ENCODE peak calls at places on chromosomes 1 and 21, in four cellular contexts. M is H1; D is lower lobe of right lung; W is CD8-positive, alpha-beta memory T cell. O is an unnamed sample. For H3K27me3, the result is how much of the 10 kb centered on the place peaks cover.

GRCh38 chr1:184648160-184648855 is 106.3 kb downstream of the EDEM3 start:
- DNase-seq in M (peak), D (no peak), W (no peak), O (no peak)

GRCh38 chr1:205985330-205986005 is 17.7 kb downstream of the RAB7B start:
- DNase-seq in M (no peak), D (no peak), W (no peak), O (no peak)

GRCh38 chr21:29372063-29372802 is 73.5 kb downstream of the BACH1 start:
- DNase-seq in M (peak), D (no peak), W (peak), O (no peak)

GRCh38 chr1:30659702-30660101 is 63.7 kb downstream of the MATN1 start:
- DNase-seq in M (no peak), D (no peak), W (no peak), O (no peak)

GRCh38 chr1:231734417-231734816 is 107.8 kb downstream of the DISC1 start:
- DNase-seq in M (no peak), D (no peak), W (no peak), O (no peak)

GRCh38 chr1:24142546-24143431 is at the start of gene IL22RA1:
- DNase-seq in M (no peak), D (no peak), W (no peak), O (no peak)

GRCh38 chr1:45884700-45885099 is 81.3 kb downstream of the MAST2 start:
- DNase-seq in M (no peak), D (no peak), W (no peak), O (no peak)

GRCh38 chr1:200379431-200379755 is 30.4 kb downstream of the ZNF281 start:
- DNase-seq in M (no peak), D (no peak), W (no peak), O (no peak)

GRCh38 chr1:65459397-65459768 is 38.9 kb downstream of the LEPR start:
- DNase-seq in M (no peak), D (no peak), W (no peak), O (no peak)

GRCh38 chr1:3125078-3125477 is 56.1 kb downstream of the PRDM16 start:
- DNase-seq in M (no peak), D (no peak), W (no peak), O (peak)

GRCh38 chr1:84505167-84506001 is 802 bp upstream of the SPATA1 start:
- DNase-seq in M (no peak), D (no peak), W (peak), O (peak)

GRCh38 chr1:110672001-110672752 is 2.6 kb downstream of the KCNA3 start:
- DNase-seq in M (peak), D (no peak), W (peak), O (no peak)

GRCh38 chr1:31761883-31762282 is 2.3 kb downstream of the ADGRB2 start:
- DNase-seq in M (no peak), D (no peak), W (no peak), O (no peak)

GRCh38 chr21:42316891-42317290 is 1.7 kb upstream of the TFF3 start:
- DNase-seq in M (no peak), D (no peak), W (no peak), O (no peak)

GRCh38 chr1:28915036-28915895 is 897 bp downstream of the EPB41 start:
- DNase-seq in M (peak), D (peak), W (peak), O (no peak)

GRCh38 chr21:15895142-15896106 is 165.6 kb downstream of the USP25 start:
- DNase-seq in M (no peak), D (no peak), W (no peak), O (no peak)

GRCh38 chr1:62621907-62622306 is 24.6 kb downstream of the ANGPTL3 start:
- DNase-seq in M (no peak), D (no peak), W (no peak), O (no peak)

GRCh38 chr1:229947968-229948367 is 119.1 kb upstream of the GALNT2 start:
- DNase-seq in M (no peak), D (no peak), W (no peak), O (no peak)

GRCh38 chr1:155085504-155086181 is 7.0 kb downstream of the EFNA3 start:
- DNase-seq in M (peak), D (peak), W (peak), O (peak)

GRCh38 chr1:115729765-115730164 is 38.7 kb downstream of the CASQ2 start:
- DNase-seq in M (no peak), D (no peak), W (no peak), O (no peak)

GRCh38 chr1:105544475-105544874 is 1512.0 kb upstream of the PRMT6 start:
- DNase-seq in M (no peak), D (no peak), W (no peak), O (no peak)

GRCh38 chr1:214547747-214548146 is 3.7 kb downstream of the PTPN14 start:
- DNase-seq in M (no peak), D (no peak), W (no peak), O (no peak)

GRCh38 chr1:101310484-101310883 is 73.7 kb downstream of the S1PR1 start:
- DNase-seq in M (no peak), D (no peak), W (peak), O (no peak)

GRCh38 chr1:146012703-146013565 is 8.6 kb downstream of the HJV start:
- DNase-seq in M (no peak), D (no peak), W (peak), O (no peak)

GRCh38 chr1:154574715-154575114 is 7.1 kb downstream of the CHRNB2 start:
- DNase-seq in M (no peak), D (no peak), W (no peak), O (no peak)

GRCh38 chr1:32426489-32427255 is 32.4 kb upstream of the BSDC1 start:
- DNase-seq in M (no peak), D (peak), W (no peak), O (peak)

GRCh38 chr1:63705058-63705457 is 68.8 kb upstream of the ROR1 start:
- DNase-seq in M (no peak), D (no peak), W (no peak), O (no peak)

GRCh38 chr1:41578712-41579335 is 94.3 kb upstream of the EDN2 start:
- DNase-seq in M (no peak), D (no peak), W (no peak), O (no peak)

DNA sequence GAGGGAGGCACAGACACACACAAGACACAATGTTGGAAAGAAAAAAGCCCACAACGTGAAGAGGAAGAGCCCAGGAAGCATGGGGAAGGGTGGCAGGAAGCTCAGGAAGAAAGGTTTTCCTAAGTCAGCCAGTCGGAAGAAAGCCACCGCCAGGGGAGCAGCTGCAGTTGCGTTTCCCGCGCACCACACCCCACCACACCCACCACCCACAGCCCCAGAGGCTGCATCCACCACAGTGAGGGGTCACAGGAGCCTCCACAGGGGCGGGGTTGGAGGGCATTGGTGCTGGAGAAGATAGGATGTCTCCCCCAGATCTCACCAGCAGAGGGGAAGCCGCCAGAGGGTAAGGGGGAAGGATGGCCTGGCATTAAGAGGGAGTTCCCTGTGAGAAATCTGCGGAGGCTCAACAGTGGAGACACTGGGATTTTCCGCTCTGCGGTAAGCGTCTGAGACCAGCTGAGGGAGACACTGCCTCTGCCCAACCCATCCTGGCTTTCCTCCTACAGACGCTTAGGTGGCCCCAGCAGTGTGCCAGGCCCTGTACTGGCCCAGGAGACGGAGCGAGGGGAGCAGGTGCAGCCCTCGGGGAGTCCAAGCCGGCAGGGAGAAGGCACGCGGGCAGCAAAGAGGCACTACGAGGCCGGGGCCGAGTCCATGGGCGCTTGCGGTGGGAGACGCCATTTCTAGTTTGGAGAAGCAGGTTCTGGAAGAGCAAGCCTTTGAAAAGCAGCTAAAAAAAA is 19.8 kb downstream of the PGLYRP3 start:
- DNase-seq in M (peak), D (no peak), W (no peak), O (no peak)
- H3K27ac ChIP-seq in M (no peak), D (no peak), W (no peak), O (no peak)

DNA sequence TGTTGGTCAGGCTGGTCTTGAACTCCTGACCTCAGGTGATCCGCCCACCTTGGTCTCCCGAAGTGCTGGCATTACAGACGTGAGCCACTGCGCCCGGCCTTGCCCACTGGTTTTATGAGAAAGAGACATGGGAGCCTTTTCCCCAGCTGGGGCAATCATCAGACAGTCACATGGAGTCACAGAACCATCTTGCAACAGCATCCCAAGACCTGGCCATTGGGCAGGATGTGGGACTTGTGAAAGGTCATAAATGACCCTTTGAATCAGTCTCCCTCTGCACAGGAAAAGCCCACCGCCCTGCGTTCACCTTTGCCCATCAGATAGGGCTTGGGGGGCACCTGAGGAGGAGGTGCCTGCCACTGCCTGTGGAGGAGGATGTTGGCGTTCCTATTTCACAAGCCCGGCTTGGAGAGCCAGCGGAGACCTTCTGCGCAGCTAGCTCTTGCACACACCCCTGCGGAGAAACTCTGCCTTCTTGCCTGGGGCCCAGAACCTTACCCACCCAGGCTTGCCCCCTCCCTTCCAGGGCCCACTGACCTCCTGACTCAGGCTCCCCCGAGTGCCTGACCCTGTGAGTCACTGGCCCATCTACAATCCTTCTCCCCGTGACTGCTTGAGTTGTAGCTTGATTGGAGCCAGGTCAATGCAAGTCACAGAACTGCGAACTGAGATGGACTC is 3.6 kb downstream of the HES2 start:
- DNase-seq in M (no peak), D (no peak), W (no peak), O (no peak)
- H3K27me3 ChIP-seq in M (half or more), D (half or more), W (half or more), O (under half)

DNA sequence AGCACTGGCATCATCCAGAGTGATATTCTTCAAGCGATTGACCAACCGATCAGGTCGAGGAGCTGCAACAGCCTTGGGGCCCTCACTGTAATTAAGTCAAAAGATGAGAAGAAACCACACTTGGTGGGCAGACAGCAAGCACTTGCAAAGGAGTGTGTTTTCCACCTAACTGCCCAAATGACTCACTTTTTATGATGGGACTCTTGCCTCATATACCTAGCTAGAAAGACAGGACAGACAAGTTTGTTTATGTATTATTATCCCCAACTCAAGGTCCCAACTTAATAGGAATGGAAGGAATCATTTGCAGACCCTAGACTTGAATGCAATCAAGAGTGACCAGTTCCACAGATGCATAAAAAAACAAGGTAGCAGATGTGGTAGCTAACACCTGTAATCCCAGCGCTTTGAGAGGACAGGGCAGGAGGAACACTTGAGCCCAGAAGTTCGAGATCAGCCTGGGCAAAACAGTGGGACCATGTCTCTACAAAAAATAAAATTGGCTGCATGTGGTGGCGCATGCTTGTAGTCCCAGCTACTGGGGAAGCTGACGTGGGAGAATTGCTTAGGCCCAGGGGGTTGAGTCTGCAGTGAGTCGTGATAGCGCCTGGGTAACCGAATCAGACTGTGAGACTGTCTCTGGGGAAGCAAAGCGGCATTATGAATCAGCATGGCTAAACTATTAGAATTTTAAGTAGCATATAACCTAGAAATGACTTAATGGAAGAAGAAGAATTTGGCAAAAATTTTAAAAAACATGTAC is 2.3 kb upstream of the NRAS start:
- DNase-seq in M (no peak), D (no peak), W (no peak), O (no peak)
- H3K27ac ChIP-seq in M (no peak), D (no peak), W (no peak), O (no peak)

GRCh38 chr1:10862743-10863335 is 66.4 kb upstream of the CASZ1 start:
- DNase-seq in M (no peak), D (no peak), W (no peak), O (peak)

GRCh38 chr1:10860682-10861081 is 64.2 kb upstream of the CASZ1 start:
- DNase-seq in M (no peak), D (no peak), W (no peak), O (no peak)

GRCh38 chr1:10861822-10862221 is 65.4 kb upstream of the CASZ1 start:
- DNase-seq in M (no peak), D (no peak), W (no peak), O (peak)

GRCh38 chr1:10857689-10858088 is 61.2 kb upstream of the CASZ1 start:
- DNase-seq in M (no peak), D (no peak), W (no peak), O (no peak)

GRCh38 chr1:10860218-10860617 is 63.8 kb upstream of the CASZ1 start:
- DNase-seq in M (no peak), D (no peak), W (no peak), O (no peak)
- H3K27me3 ChIP-seq in M (under half), D (under half), W (under half), O (under half)

GRCh38 chr1:16017461-16018303 is at the start of gene HSPB7:
- DNase-seq in M (no peak), D (peak), W (no peak), O (peak)

GRCh38 chr1:16015491-16015890 is 2.4 kb downstream of the HSPB7 start:
- DNase-seq in M (no peak), D (no peak), W (no peak), O (no peak)

GRCh38 chr1:16018308-16018707 is 465 bp upstream of the HSPB7 start:
- DNase-seq in M (no peak), D (no peak), W (no peak), O (no peak)

GRCh38 chr1:16015960-16016901 is 1.6 kb downstream of the HSPB7 start:
- DNase-seq in M (no peak), D (no peak), W (no peak), O (peak)

DNA sequence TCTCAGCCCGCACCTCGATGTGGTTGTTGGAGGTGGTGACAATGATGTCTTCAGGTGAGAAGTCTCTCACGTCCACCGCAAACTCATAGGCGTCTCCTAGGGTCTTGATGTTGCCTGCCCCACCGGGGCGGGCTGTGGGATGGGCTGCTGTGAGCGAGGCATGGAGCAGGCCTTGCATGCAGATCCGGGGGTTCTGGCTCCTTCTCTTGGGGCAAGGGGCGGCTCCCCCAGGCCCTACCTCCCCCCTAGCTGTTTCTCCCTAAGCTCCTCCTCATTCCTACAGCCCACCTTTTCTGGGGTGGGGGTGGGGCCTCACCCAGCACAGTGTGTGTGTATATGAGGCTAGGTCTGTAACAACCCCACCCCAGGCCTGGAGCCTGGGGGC is 775 bp downstream of the HSPB7 start:
- DNase-seq in M (no peak), D (no peak), W (no peak), O (no peak)
- H3K27ac ChIP-seq in M (no peak), D (peak), W (no peak), O (peak)

DNA sequence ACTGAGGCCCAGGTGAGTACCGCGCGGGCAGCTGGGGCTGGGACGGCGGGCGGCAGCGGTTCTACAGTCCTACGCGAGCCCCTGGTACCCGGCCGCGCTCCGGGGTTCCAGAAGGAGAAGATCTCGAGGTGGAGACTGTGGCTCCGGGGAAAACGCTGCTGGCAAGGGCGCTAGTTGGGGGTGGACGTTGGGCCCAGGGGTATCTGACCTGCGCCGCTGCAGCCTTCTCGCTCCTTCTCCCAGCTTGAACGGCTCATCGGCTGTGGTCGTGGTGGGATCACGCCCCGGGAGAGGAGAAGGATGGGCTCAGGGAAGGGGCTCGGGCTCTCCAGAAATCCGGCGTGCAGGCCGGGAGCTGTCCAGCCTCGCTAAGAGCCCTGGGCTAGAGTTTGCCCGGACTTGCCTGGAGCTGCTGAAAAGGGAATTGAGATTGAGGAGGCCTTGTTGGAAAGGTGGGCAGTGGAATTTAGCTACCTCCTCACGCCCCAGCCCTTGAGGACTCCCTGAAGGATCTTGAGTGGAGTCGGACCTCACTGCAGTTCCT is 1.1 kb upstream of the POU3F1 start:
- DNase-seq in M (peak), D (no peak), W (no peak), O (no peak)
- H3K27me3 ChIP-seq in M (under half), D (under half), W (under half), O (under half)

O was measured in aorta.